ENCODE peak calls at places on chromosome 3, in seven cellular contexts. E is neural crest cell; O is germinal center; Q is stimulated activated naive CD8-positive, alpha-beta T cell treated with anti-CD3 and anti-CD28 coated beads, Interleukin-15, amount 100 ng/mL, for 72 hours; I is ascending aorta; R is GDM1; P is activated naive CD8-positive, alpha-beta T cell treated with anti-CD3 and anti-CD28 coated beads for 36 hours. V is an unnamed sample.

GRCh38 chr3:190517696-190518095 is 3.8 kb downstream of the IL1RAP start:
- DNase-seq in E (no peak), O (no peak), Q (no peak), I (no peak), R (no peak), P (no peak), V (no peak)

GRCh38 chr3:28973621-28974020 is 307.2 kb upstream of the RBMS3 start:
- DNase-seq in E (no peak), O (no peak), Q (no peak), I (no peak), R (no peak), P (no peak), V (no peak)

GRCh38 chr3:45555666-45556065 is 38.9 kb upstream of the LIMD1 start:
- DNase-seq in E (no peak), O (no peak), Q (no peak), I (no peak), R (no peak), P (no peak), V (no peak)

GRCh38 chr3:33718595-33718907 is 497 bp upstream of the CLASP2 start:
- DNase-seq in E (no peak), O (no peak), Q (no peak), I (no peak), R (no peak), P (no peak), V (no peak)

GRCh38 chr3:38646630-38647029 is 2.9 kb downstream of the SCN5A start:
- DNase-seq in E (no peak), O (peak), Q (peak), I (peak), R (no peak), P (no peak), V (no peak)

GRCh38 chr3:75180235-75180944 is 483.7 kb upstream of the FRG2C start:
- DNase-seq in E (no peak), O (no peak), Q (no peak), I (no peak), R (no peak), P (no peak), V (no peak)

GRCh38 chr3:45137656-45138181 is 8.5 kb downstream of the CDCP1 start:
- DNase-seq in E (no peak), O (no peak), Q (no peak), I (no peak), R (no peak), P (no peak), V (no peak)

GRCh38 chr3:63015614-63016016 is 140.4 kb upstream of the CADPS start:
- DNase-seq in E (peak), O (no peak), Q (no peak), I (no peak), R (no peak), P (no peak), V (peak)